ENCODE peak calls at places on chromosomes 11 and 22, in seven cellular contexts. G, X, F, M, R, W and N are unnamed samples.
A peak's percentile ranks its signal among the peaks of the same experiment; 100 is the strongest.

GRCh38 chr11:65549088-65549487 is 9.1 kb downstream of the LTBP3 start:
- DNase-seq in G (no peak), X (no peak), F (no peak), M (no peak), R (no peak), W (no peak), N (no peak)

GRCh38 chr11:125512106-125512505 is 16.0 kb upstream of the FEZ1 start:
- DNase-seq in G (no peak), X (no peak), F (no peak), M (no peak), R (no peak), W (no peak), N (no peak)

GRCh38 chr22:24536089-24536488 is 18.8 kb downstream of the GUCD1 start:
- DNase-seq in G (no peak), X (no peak), F (no peak), M (no peak), R (no peak), W (no peak), N (no peak)

GRCh38 chr22:37259540-37260029 is 15.5 kb upstream of the RAC2 start:
- DNase-seq in G (no peak), X (peak; percentile 33), F (no peak), M (no peak), R (no peak), W (peak; percentile 33), N (no peak)

GRCh38 chr22:22527312-22527711 is 7.2 kb upstream of the ZNF280A start:
- DNase-seq in G (no peak), X (no peak), F (no peak), M (no peak), R (no peak), W (no peak), N (no peak)

GRCh38 chr11:61871158-61871597 is 20.2 kb downstream of the FADS3 start:
- DNase-seq in G (peak; percentile 36), X (peak; percentile 81), F (peak; percentile 31), M (peak; percentile 64), R (peak; percentile 86), W (peak; percentile 77), N (peak; percentile 82)

GRCh38 chr11:57777969-57778317 is 16.3 kb downstream of the CTNND1 start:
- DNase-seq in G (no peak), X (no peak), F (no peak), M (no peak), R (no peak), W (no peak), N (no peak)

GRCh38 chr11:36586543-36586942 is 7.8 kb upstream of the IFTAP start:
- DNase-seq in G (no peak), X (no peak), F (no peak), M (no peak), R (no peak), W (no peak), N (no peak)

GRCh38 chr22:46087816-46088277 is 62.5 kb upstream of the PPARA start:
- DNase-seq in G (peak; percentile 81), X (no peak), F (no peak), M (peak; percentile 47), R (no peak), W (peak; percentile 88), N (no peak)

GRCh38 chr11:995058-995751 is 41.3 kb downstream of the MUC6 start:
- DNase-seq in G (no peak), X (no peak), F (no peak), M (no peak), R (no peak), W (no peak), N (no peak)

GRCh38 chr11:12528487-12528886 is 145.7 kb upstream of the TEAD1 start:
- DNase-seq in G (no peak), X (no peak), F (no peak), M (no peak), R (no peak), W (no peak), N (no peak)

GRCh38 chr11:79062814-79063762 is 377.7 kb downstream of the TENM4 start:
- DNase-seq in G (no peak), X (no peak), F (no peak), M (no peak), R (no peak), W (no peak), N (no peak)

GRCh38 chr22:44664149-44664548 is 37.9 kb upstream of the PRR5 start:
- DNase-seq in G (no peak), X (no peak), F (no peak), M (no peak), R (no peak), W (peak; percentile 11), N (peak; percentile 83)

GRCh38 chr11:79705648-79706047 is 264.8 kb upstream of the TENM4 start:
- DNase-seq in G (no peak), X (no peak), F (no peak), M (no peak), R (no peak), W (no peak), N (no peak)

GRCh38 chr11:119196833-119197483 is 9.2 kb upstream of the CBL start:
- DNase-seq in G (peak; percentile 78), X (peak; percentile 89), F (peak; percentile 49), M (peak; percentile 54), R (peak; percentile 86), W (peak; percentile 77), N (peak; percentile 79)

GRCh38 chr22:36454916-36455570 is 26.4 kb downstream of the TXN2 start:
- DNase-seq in G (peak; percentile 72), X (peak; percentile 96), F (no peak), M (no peak), R (peak; percentile 94), W (peak; percentile 57), N (peak; percentile 98)

GRCh38 chr11:131763193-131763890 is 392.9 kb downstream of the NTM start:
- DNase-seq in G (no peak), X (no peak), F (no peak), M (no peak), R (no peak), W (no peak), N (no peak)

GRCh38 chr11:86151188-86152005 is 82.5 kb upstream of the PICALM start:
- DNase-seq in G (no peak), X (no peak), F (no peak), M (no peak), R (no peak), W (peak; percentile 23), N (no peak)

GRCh38 chr11:57638811-57639320 is 10.8 kb downstream of the YPEL4 start:
- DNase-seq in G (no peak), X (no peak), F (no peak), M (no peak), R (no peak), W (no peak), N (no peak)

GRCh38 chr11:64223001-64223651 is 2.9 kb downstream of the TRPT1 start:
- DNase-seq in G (no peak), X (no peak), F (no peak), M (no peak), R (no peak), W (no peak), N (no peak)

GRCh38 chr11:134911514-134912180 is 499.6 kb upstream of the B3GAT1 start:
- DNase-seq in G (no peak), X (no peak), F (no peak), M (no peak), R (no peak), W (no peak), N (no peak)

GRCh38 chr11:64040684-64041267 is 5.0 kb downstream of the FLRT1 start:
- DNase-seq in G (no peak), X (peak; percentile 12), F (no peak), M (no peak), R (no peak), W (no peak), N (no peak)